ENCODE peak calls at places on chromosome X, in six cellular contexts. Y is EL, M is HFFc6, I is GM10248, P is esophagus squamous epithelium, Q is skeletal muscle cell. H is an unnamed sample.

GRCh38 chrX:97402903-97403302 is 519.2 kb downstream of the RPA4 start:
- DNase-seq in P (no peak), Q (no peak), Y (no peak), M (no peak), I (no peak), H (no peak)

GRCh38 chrX:115098897-115099296 is 81.5 kb upstream of the IL13RA2 start:
- DNase-seq in P (no peak), Q (no peak), M (no peak), Y (no peak), I (no peak), H (no peak)

GRCh38 chrX:56812515-56813105 is 83.6 kb downstream of the NBDY start:
- DNase-seq in M (no peak), Y (no peak), Q (no peak), P (no peak), I (peak; percentile 42), H (no peak)

GRCh38 chrX:13759152-13759718 is 24.7 kb downstream of the OFD1 start:
- DNase-seq in Q (no peak), M (no peak), P (no peak), Y (no peak), I (peak; percentile 38), H (no peak)

GRCh38 chrX:148542481-148543255 is 42.3 kb downstream of the AFF2 start:
- DNase-seq in Q (no peak), P (no peak), I (no peak), Y (no peak), M (no peak), H (no peak)

GRCh38 chrX:23790147-23790497 is 7.1 kb downstream of the SAT1 start:
- DNase-seq in I (no peak), Y (no peak), M (no peak), P (no peak), Q (no peak), H (no peak)

GRCh38 chrX:13430136-13430827 is 110.4 kb upstream of the ATXN3L start:
- DNase-seq in M (no peak), P (no peak), Q (no peak), I (no peak), Y (peak; percentile 31), H (no peak)

GRCh38 chrX:65990702-65991101 is 49.2 kb downstream of the VSIG4 start:
- DNase-seq in Q (no peak), M (no peak), P (no peak), Y (no peak), I (no peak), H (no peak)

GRCh38 chrX:115333446-115333845 is 43.9 kb downstream of the LUZP4 start:
- DNase-seq in Y (no peak), I (no peak), Q (no peak), P (no peak), M (no peak), H (no peak)

GRCh38 chrX:47380268-47380667 is 9.9 kb downstream of the ZNF157 start:
- DNase-seq in P (no peak), I (no peak), Y (no peak), Q (no peak), M (no peak), H (no peak)

GRCh38 chrX:24340501-24340900 is 19.9 kb upstream of the SUPT20HL1 start:
- DNase-seq in M (no peak), I (no peak), P (no peak), Y (no peak), Q (no peak), H (no peak)